ENCODE peak calls at places on chromosomes 2 and 18, in eight cellular contexts. X is activated CD4-positive, alpha-beta T cell treated with anti-CD3 and anti-CD28 coated beads for 24 hours; J is NCI-H1092; B is dermis microvascular lymphatic vessel endothelial cell; I is activated T-helper 1 cell treated with anti-CD3 and anti-CD28 coated beads, Interleukin-2, amount 50 U/mL, for 16 hours; Y is AG04450; V is mucosa of gallbladder; Q is SW 1271. M is an unnamed sample.

GRCh38 chr2:38079111-38080052 is 3.4 kb upstream of the CYP1B1 start:
- DNase-seq in X (no peak), J (no peak), B (no peak), I (no peak), Y (no peak), V (no peak), Q (no peak), M (no peak)

GRCh38 chr2:206084468-206084869 is 1.5 kb downstream of the INO80D start:
- DNase-seq in X (no peak), J (peak), B (no peak), I (no peak), Y (peak), V (peak), Q (peak), M (peak)

GRCh38 chr2:79717364-79718007 is 204.6 kb downstream of the CTNNA2 start:
- DNase-seq in X (no peak), J (no peak), B (no peak), I (no peak), Y (peak), V (no peak), Q (peak), M (peak)

GRCh38 chr2:18966131-18966530 is 376.8 kb upstream of the NT5C1B start:
- DNase-seq in X (no peak), J (no peak), B (no peak), I (no peak), Y (no peak), V (no peak), Q (no peak), M (no peak)

GRCh38 chr2:177622516-177622915 is 229.9 kb downstream of the AGPS start:
- DNase-seq in X (no peak), J (no peak), B (no peak), I (no peak), Y (no peak), V (no peak), Q (no peak), M (no peak)

GRCh38 chr18:62571037-62571436 is 48.2 kb downstream of the ZCCHC2 start:
- DNase-seq in X (no peak), J (no peak), B (no peak), I (no peak), Y (no peak), V (no peak), Q (no peak), M (no peak)

GRCh38 chr2:152242787-152243472 is 67.4 kb upstream of the STAM2 start:
- DNase-seq in X (no peak), J (no peak), B (no peak), I (no peak), Y (no peak), V (no peak), Q (no peak), M (no peak)

GRCh38 chr2:39437522-39438296 is 624 bp upstream of the MAP4K3 start:
- DNase-seq in X (no peak), J (no peak), B (no peak), I (no peak), Y (no peak), V (peak), Q (peak), M (peak)

GRCh38 chr18:41933778-41934177 is 21.3 kb upstream of the PIK3C3 start:
- DNase-seq in X (no peak), J (no peak), B (no peak), I (no peak), Y (no peak), V (no peak), Q (no peak), M (no peak)

GRCh38 chr18:10120622-10121021 is 206.8 kb downstream of the VAPA start:
- DNase-seq in X (no peak), J (no peak), B (no peak), I (no peak), Y (no peak), V (no peak), Q (no peak), M (no peak)

GRCh38 chr18:13611058-13611615 is 115.2 kb downstream of the FAM210A start:
- DNase-seq in X (no peak), J (peak), B (peak), I (no peak), Y (no peak), V (no peak), Q (no peak), M (peak)

GRCh38 chr2:88626171-88627054 is 851 bp downstream of the EIF2AK3 start:
- DNase-seq in X (peak), J (no peak), B (no peak), I (peak), Y (no peak), V (peak), Q (peak), M (no peak)

GRCh38 chr2:7878786-7879515 is 802.9 kb upstream of the ID2 start:
- DNase-seq in X (no peak), J (no peak), B (no peak), I (no peak), Y (no peak), V (no peak), Q (no peak), M (no peak)

GRCh38 chr2:98212733-98213132 is 125.8 kb downstream of the VWA3B start:
- DNase-seq in X (no peak), J (no peak), B (no peak), I (no peak), Y (no peak), V (no peak), Q (no peak), M (no peak)

GRCh38 chr2:68764781-68765385 is 30.3 kb downstream of the ARHGAP25 start:
- DNase-seq in X (no peak), J (no peak), B (no peak), I (no peak), Y (peak), V (no peak), Q (no peak), M (peak)

GRCh38 chr2:224931956-224932355 is 110.3 kb downstream of the DOCK10 start:
- DNase-seq in X (no peak), J (no peak), B (no peak), I (no peak), Y (no peak), V (no peak), Q (no peak), M (no peak)

GRCh38 chr18:1306641-1307040 is 402.0 kb downstream of the ADCYAP1 start:
- DNase-seq in X (no peak), J (no peak), B (no peak), I (no peak), Y (no peak), V (no peak), Q (no peak), M (no peak)

GRCh38 chr18:47996091-47996541 is 65.7 kb upstream of the SMAD2 start:
- DNase-seq in X (no peak), J (no peak), B (no peak), I (no peak), Y (no peak), V (no peak), Q (no peak), M (no peak)

M was measured in fibroblast of lung.